ENCODE peak calls at places on chromosomes 1 and 21, in four cellular contexts. Z is ovary, X is uterus, J is IMR-90. G is an unnamed sample.
A peak's percentile ranks its signal among the peaks of the same experiment; 100 is the strongest.

GRCh38 chr1:85318217-85318616 is 41.8 kb upstream of the BCL10 start:
- DNase-seq in Z (no peak), X (no peak), J (no peak), G (no peak)

GRCh38 chr21:24444736-24445135 is 1162.5 kb downstream of the MRPL39 start:
- DNase-seq in Z (no peak), X (no peak), J (no peak), G (no peak)

GRCh38 chr1:36257375-36257767 is 33.1 kb downstream of the THRAP3 start:
- DNase-seq in Z (no peak), X (no peak), J (no peak), G (no peak)

GRCh38 chr21:43979654-43980053 is 32.5 kb upstream of the TRAPPC10 start:
- DNase-seq in Z (no peak), X (no peak), J (no peak), G (no peak)

GRCh38 chr21:44742418-44743153 is 31.2 kb upstream of the TSPEAR start:
- DNase-seq in Z (no peak), X (no peak), J (peak; percentile 4), G (no peak)

GRCh38 chr1:222886194-222887126 is 71.6 kb downstream of the DISP1 start:
- DNase-seq in Z (no peak), X (no peak), J (peak; percentile 25), G (no peak)

GRCh38 chr1:80961464-80962190 is 839.1 kb upstream of the ADGRL2 start:
- DNase-seq in Z (no peak), X (no peak), J (no peak), G (no peak)

GRCh38 chr1:241610056-241610815 is 29.9 kb downstream of the CHML start:
- DNase-seq in Z (no peak), X (no peak), J (peak; percentile 60), G (no peak)

GRCh38 chr1:203184467-203184866 is 2.0 kb downstream of the CHI3L1 start:
- DNase-seq in Z (no peak), X (no peak), J (no peak), G (no peak)
- H3K9me3 ChIP-seq in Z (no peaks in the 10 kb centered on the region), X (no peaks in the 10 kb centered on the region), J (no peaks in the 10 kb centered on the region), G (no peaks in the 10 kb centered on the region)

DNA sequence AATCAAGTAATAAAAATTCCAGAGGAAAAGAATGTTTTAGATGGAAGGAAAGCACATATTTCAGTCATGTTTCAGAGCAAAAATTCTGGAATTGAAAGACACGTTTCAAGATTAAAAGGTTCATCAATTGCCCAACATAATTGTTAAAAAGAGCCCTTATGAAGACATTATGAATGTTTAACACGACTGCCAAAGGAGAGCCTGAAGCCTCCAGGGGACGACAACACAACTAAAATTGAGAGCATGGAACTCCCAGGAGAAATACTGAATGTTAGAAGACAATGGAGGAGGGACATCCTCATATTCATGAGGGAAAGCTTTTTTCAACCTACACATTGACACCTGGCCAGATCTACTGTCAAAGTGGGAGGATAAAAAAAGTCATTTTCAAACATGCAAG is 16.0 kb downstream of the OR2T11 start:
- DNase-seq in Z (no peak), X (no peak), J (peak; percentile 0), G (no peak)
- H3K9me3 ChIP-seq in Z (no peaks in the 10 kb centered on the region), X (no peaks in the 10 kb centered on the region), J (no peaks in the 10 kb centered on the region), G (no peaks in the 10 kb centered on the region)

DNA sequence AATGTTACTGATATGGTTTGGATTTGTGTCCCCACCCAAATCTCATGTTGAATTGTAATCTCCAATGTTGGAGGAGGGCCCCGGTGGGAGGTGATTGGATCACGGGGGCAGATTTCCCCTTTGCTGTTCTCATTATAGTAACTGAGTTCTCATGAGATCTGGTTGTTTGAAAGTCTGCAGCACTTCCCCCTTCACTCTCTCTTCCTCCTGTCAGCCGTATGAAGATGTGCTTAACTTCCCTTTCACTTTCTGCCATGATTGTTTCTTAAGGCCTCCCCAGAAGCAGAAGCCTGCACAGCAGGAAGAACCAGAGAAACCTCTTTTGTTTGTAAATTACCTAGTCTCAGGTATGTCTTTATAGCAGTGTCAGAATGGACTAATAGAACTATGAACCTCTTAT is 28.4 kb downstream of the TRIM33 start:
- DNase-seq in Z (no peak), X (no peak), J (no peak), G (no peak)
- H3K9me3 ChIP-seq in Z (no peaks in the 10 kb centered on the region), X (no peaks in the 10 kb centered on the region), J (no peaks in the 10 kb centered on the region), G (no peaks in the 10 kb centered on the region)

DNA sequence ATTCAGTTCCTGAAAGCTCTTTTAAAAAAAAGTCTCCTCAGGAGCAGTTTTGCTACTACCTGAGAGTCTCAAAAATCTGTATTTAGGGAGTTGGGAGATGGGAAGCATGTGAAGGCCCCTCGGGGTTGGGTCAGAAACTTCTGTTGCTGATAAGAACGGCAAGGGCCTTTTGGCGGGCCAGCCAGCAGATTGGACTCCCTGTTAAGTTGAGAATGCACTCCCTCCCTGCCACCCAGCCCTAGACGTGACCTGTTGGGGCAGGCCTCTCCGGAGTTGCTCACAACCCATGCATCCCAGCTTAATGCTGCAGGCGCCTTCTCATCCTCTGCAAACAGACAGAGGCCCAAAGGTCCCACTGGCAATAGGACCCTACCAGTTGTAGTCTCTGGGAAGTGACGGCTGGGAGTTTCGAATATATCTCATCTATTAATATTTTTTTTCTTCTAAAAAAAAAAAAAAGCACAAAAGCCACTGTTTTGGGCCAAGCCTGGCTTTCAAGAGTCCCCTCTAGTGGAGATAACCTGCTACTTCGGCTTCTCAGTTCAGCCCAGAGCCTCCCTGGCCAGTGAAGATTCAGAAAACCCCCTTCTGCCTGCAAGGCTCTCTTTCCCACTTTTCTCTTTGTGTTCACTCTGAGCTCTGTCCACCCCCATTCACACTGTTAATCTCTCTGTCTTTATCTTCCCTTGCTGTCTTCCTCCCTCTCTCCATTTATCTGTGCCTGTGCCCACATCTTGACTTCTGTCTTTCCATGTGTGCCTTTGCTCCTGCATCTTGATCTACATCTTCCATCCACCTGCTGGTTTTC is 5.3 kb downstream of the PLXNA2 start:
- DNase-seq in Z (no peak), X (peak; percentile 55), J (peak; percentile 57), G (no peak)
- H3K9me3 ChIP-seq in Z (no peaks in the 10 kb centered on the region), X (no peaks in the 10 kb centered on the region), J (no peaks in the 10 kb centered on the region), G (no peaks in the 10 kb centered on the region)

G was measured in T-helper 17 cell.